ENCODE peak calls at places on chromosomes 13 and 19, in five cellular contexts. H, B, J, X and F are unnamed samples. For H3K4me1, the result is how much of the 10 kb centered on the place peaks cover.

GRCh38 chr19:29622191-29623070 is 16.3 kb downstream of the POP4 start:
- DNase-seq in H (no peak), J (peak), B (no peak), X (no peak), F (no peak)

GRCh38 chr13:109569938-109570711 is 216.3 kb downstream of the IRS2 start:
- DNase-seq in J (no peak), H (no peak), X (no peak), B (no peak), F (no peak)

GRCh38 chr13:95180513-95181245 is 120.6 kb downstream of the ABCC4 start:
- DNase-seq in X (no peak), H (no peak), B (peak), J (no peak), F (no peak)

GRCh38 chr13:99314640-99315176 is 7.5 kb upstream of the GPR183 start:
- DNase-seq in B (no peak), H (no peak), X (no peak), J (no peak), F (no peak)

GRCh38 chr13:44664308-44664707 is 88.2 kb upstream of the TSC22D1 start:
- DNase-seq in B (no peak), X (no peak), J (peak), H (no peak), F (no peak)

GRCh38 chr13:41916173-41916954 is 44.5 kb downstream of the VWA8 start:
- DNase-seq in B (peak), H (no peak), X (no peak), J (no peak), F (no peak)

GRCh38 chr19:39816287-39817048 is 17.5 kb downstream of the DYRK1B start:
- DNase-seq in B (no peak), X (peak), J (no peak), H (no peak), F (no peak)

GRCh38 chr13:107847406-107847805 is 367.9 kb downstream of the LIG4 start:
- DNase-seq in X (no peak), H (peak), B (no peak), J (peak), F (no peak)

GRCh38 chr19:3171894-3172679 is 6.5 kb upstream of the S1PR4 start:
- DNase-seq in B (peak), X (no peak), H (no peak), J (no peak), F (no peak)

GRCh38 chr13:29541400-29541799 is 54.1 kb downstream of the SLC7A1 start:
- DNase-seq in H (no peak), J (no peak), X (no peak), B (no peak), F (no peak)

GRCh38 chr19:38596057-38596981 is 21.4 kb downstream of the MAP4K1 start:
- DNase-seq in H (peak), B (peak), X (no peak), J (peak), F (no peak)
- H3K4me3 ChIP-seq in H (peak), B (no peak), X (no peak), J (peak), F (peak)

GRCh38 chr19:532578-533484 is 1.3 kb downstream of the CDC34 start:
- DNase-seq in J (peak), H (peak), B (peak), X (peak), F (peak)
- TF ChIP-seq CTCF in J (peak), H (peak), B (peak), X (peak), F (peak)

GRCh38 chr13:21504379-21504778 is 45.3 kb upstream of the ZDHHC20 start:
- DNase-seq in X (no peak), B (no peak), H (peak), J (no peak), F (no peak)
- H3K4me1 ChIP-seq in X (under half), B (under half), H (under half), J (under half), F (under half)

DNA sequence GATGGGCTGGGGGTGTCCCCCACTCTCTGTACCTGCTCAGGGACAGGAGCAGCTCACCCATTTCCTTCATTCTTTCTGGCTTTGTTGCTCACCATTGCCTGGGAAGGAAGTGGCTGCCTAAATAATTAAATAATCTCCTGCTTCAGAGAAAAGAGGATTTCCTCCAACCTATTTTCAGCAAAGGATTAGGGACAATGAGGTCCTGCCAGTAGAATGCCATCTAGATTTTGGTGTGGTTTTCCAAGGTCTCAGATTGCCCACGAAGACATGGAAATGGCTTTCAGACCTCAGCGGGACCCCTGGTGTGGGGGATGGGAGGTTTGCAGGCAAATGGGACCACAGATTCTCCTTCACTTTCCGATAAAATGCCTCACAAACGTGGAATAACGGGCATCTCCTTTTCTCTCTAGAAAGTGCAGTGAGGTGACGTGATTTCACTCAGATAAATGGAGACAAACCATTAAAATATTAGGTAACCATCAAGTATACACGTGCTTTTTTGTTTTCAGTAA is 14.9 kb downstream of the ATP11A start:
- DNase-seq in B (no peak), H (no peak), X (no peak), J (no peak), F (no peak)
- H3K4me3 ChIP-seq in B (no peak), H (no peak), X (no peak), J (no peak), F (no peak)

DNA sequence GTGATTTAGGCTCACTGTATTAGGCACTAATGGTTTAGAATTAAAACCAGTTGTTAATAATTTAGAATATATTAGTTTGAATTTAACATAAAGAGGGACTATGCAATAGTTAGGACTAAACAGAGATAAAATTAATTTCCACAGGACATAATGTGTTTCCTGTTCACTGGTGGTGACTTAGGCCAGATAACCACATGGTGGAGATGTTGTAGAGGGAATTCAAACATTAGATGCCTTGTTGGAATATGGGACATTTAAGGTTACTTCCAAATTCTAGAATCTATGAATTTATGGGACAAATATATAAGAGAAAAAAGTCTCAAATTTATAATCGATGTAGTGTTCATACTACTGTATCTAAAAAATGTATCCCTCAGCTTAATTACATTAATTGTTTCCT is 615.5 kb upstream of the KLHL1 start:
- DNase-seq in J (no peak), X (no peak), B (no peak), H (peak), F (no peak)
- TF ChIP-seq CTCF in J (peak), X (no peak), B (peak), H (peak), F (no peak)

GRCh38 chr13:26017932-26018690 is 33.7 kb downstream of the SHISA2 start:
- DNase-seq in X (no peak), B (no peak), H (no peak), J (no peak), F (no peak)

GRCh38 chr13:26020536-26021290 is 31.1 kb downstream of the SHISA2 start:
- DNase-seq in H (no peak), J (no peak), X (no peak), B (no peak), F (no peak)

GRCh38 chr13:26017196-26017921 is 34.5 kb downstream of the SHISA2 start:
- DNase-seq in H (no peak), J (no peak), B (no peak), X (no peak), F (no peak)

GRCh38 chr13:26019881-26020535 is 31.8 kb downstream of the SHISA2 start:
- DNase-seq in B (no peak), H (no peak), X (no peak), J (no peak), F (no peak)

DNA sequence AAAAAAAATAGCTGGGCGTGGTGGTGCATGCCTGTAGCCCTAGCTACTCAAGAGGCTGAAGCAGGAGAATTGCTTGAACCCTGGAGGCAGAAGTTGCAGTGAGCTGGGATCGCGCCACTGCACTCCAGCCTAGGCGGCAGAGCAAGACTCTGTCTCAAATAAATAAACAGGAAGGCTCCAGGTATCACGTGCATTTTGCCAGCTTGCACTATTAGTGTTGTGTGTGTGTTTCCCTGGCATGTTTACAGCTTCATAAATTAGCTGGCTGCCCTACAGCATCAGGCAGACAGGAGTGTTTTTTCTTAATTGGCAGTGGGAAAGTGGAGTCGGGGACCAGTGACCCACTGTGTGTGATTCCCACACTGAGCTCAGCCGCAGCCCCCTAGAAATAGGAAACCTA is 32.6 kb downstream of the SHISA2 start:
- DNase-seq in J (no peak), H (no peak), X (no peak), B (no peak), F (no peak)
- H3K4me1 ChIP-seq in J (under half), H (under half), X (half or more), B (under half), F (under half)

GRCh38 chr13:113464476-113464875 is 11.2 kb upstream of the ADPRHL1 start:
- DNase-seq in X (no peak), B (no peak), J (no peak), H (no peak), F (no peak)

GRCh38 chr13:113458218-113459065 is 5.2 kb upstream of the ADPRHL1 start:
- DNase-seq in X (peak), B (no peak), H (peak), J (peak), F (no peak)

GRCh38 chr13:113460599-113460998 is 7.3 kb upstream of the ADPRHL1 start:
- DNase-seq in X (no peak), B (no peak), J (no peak), H (no peak), F (no peak)

GRCh38 chr13:113460064-113460555 is 6.8 kb upstream of the ADPRHL1 start:
- DNase-seq in J (no peak), X (no peak), H (no peak), B (no peak), F (no peak)

DNA sequence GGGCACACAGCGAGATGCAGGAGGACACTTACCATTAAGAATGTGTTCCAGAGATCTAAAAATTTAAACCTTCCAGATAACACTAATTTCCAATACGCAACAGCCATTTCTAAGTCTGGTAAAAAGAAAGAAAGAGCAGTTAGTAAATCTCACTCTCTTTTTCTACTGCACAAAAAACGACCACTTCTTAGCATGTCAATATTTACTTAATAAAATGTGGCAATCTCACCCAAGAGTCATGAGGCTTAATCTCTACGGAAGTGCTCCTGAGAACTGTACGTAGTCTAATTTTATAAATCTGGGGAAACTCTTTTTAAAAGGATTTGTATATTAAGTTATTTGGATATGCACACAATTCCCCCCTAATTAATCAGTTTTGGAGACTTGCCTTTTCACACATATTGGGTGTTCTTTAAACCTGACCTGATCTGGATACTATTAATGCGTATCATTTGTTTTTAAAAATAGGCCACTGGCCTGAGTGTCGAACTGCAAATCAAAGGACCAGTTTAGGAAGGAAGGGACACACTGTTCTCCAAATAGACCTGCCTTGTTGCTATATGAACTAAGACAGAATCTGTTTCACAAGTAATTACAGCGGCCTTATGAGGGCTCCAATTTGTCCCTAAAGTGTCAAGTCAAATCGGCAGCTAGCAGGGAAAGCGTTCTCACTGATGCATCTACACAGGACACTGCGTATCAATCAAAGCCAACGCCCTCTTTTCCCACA is 7.9 kb upstream of the ADPRHL1 start:
- DNase-seq in J (no peak), X (no peak), H (no peak), B (no peak), F (no peak)
- H3K4me3 ChIP-seq in J (no peak), X (no peak), H (no peak), B (no peak), F (no peak)